ENCODE peak calls at places on chromosomes 11 and 22, in four cellular contexts. O is CD8-positive, alpha-beta memory T cell; S is epithelial cell of esophagus; G is left ventricle myocardium inferior. W is an unnamed sample.

GRCh38 chr22:28442951-28443876 is 236.4 kb downstream of the TTC28 start:
- DNase-seq in S (peak), O (no peak), G (peak), W (peak)

GRCh38 chr11:88398372-88399140 is 61.0 kb upstream of the CTSC start:
- DNase-seq in G (no peak), S (peak), O (no peak), W (no peak)

GRCh38 chr11:26950260-26950719 is 43.6 kb upstream of the FIBIN start:
- DNase-seq in S (peak), G (no peak), O (no peak), W (no peak)

GRCh38 chr11:131724436-131724995 is 354.1 kb downstream of the NTM start:
- DNase-seq in S (no peak), O (no peak), G (no peak), W (no peak)

GRCh38 chr11:61820174-61820573 is 3.4 kb upstream of the FADS1 start:
- DNase-seq in S (peak), G (no peak), O (no peak), W (no peak)

GRCh38 chr11:64868904-64869570 is 9.4 kb downstream of the EHD1 start:
- DNase-seq in S (peak), G (no peak), O (no peak), W (no peak)

GRCh38 chr11:107830915-107831540 is 27.6 kb downstream of the SLC35F2 start:
- DNase-seq in O (no peak), S (peak), G (no peak), W (no peak)

GRCh38 chr11:78961186-78961782 is 386.6 kb upstream of the NARS2 start:
- DNase-seq in G (no peak), O (no peak), S (peak), W (no peak)

GRCh38 chr11:133605493-133605892 is 73.2 kb upstream of the OPCML start:
- DNase-seq in S (no peak), O (no peak), G (no peak), W (no peak)

GRCh38 chr11:2566223-2567025 is 121.6 kb downstream of the KCNQ1 start:
- DNase-seq in G (peak), S (no peak), O (no peak), W (no peak)

GRCh38 chr11:7889985-7890384 is 41.1 kb downstream of the OR10A6 start:
- DNase-seq in S (no peak), G (no peak), O (no peak), W (no peak)

GRCh38 chr11:58900479-58901420 is 38.5 kb upstream of the GLYATL1 start:
- DNase-seq in O (no peak), S (peak), G (peak), W (peak)

GRCh38 chr22:37708580-37709444 is 12.0 kb downstream of the TRIOBP start:
- DNase-seq in S (no peak), O (no peak), G (peak), W (no peak)

GRCh38 chr22:38415046-38415445 is 40.0 kb downstream of the KCNJ4 start:
- DNase-seq in O (no peak), S (no peak), G (no peak), W (no peak)

GRCh38 chr22:42644422-42645340 is 4.3 kb upstream of the ATP5MGL start:
- DNase-seq in O (no peak), S (no peak), G (peak), W (no peak)

GRCh38 chr22:39994566-39995345 is at the start of gene FAM83F:
- DNase-seq in G (no peak), S (peak), O (no peak), W (no peak)
- H3K4me3 ChIP-seq in G (peak), S (peak), O (no peak), W (no peak)

DNA sequence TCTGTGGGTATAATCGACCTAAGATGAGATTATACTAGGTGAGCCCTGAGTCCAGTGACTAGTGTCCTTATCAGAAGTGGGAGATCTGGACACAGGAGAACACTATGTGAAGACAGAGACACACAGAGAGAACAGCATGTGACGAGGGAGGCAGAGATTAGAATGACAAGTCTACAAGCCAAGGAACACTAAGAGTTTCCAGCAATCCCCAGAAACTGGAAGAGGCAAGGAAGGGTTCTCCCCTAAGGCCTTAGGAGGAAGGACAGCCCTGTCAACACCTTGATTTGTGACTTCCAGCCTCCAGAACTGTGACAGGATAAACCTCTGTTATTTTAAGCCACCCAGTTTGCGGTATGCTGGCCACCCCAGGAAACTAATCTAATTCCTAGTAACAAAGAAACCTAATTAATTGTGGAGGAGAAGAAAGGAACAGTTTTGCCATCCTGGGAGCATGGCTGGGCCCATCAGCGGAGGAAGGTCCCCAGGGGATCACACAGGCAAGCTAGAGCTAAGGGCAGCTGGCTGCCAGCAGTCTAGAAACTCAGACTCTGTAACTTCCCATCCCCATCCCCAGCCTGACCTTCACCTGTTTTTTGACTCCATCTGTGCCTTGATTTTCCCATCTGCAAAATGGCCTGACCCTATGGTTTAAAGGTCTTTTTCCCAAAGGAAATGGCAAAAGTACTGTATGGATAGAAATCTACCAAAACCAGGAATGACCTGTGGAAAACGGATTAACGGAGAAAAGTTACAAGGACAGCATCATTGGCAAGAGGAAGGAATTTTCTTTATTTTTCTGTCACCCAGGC is 10.3 kb upstream of the THOC5 start:
- DNase-seq in S (no peak), O (no peak), G (no peak), W (no peak)
- H3K4me3 ChIP-seq in S (no peak), O (no peak), G (no peak), W (no peak)

GRCh38 chr11:109914809-109915653 is 178.2 kb upstream of the ZC3H12C start:
- DNase-seq in G (no peak), S (peak), O (no peak), W (no peak)
- H3K4me3 ChIP-seq in G (no peak), S (no peak), O (no peak), W (no peak)

DNA sequence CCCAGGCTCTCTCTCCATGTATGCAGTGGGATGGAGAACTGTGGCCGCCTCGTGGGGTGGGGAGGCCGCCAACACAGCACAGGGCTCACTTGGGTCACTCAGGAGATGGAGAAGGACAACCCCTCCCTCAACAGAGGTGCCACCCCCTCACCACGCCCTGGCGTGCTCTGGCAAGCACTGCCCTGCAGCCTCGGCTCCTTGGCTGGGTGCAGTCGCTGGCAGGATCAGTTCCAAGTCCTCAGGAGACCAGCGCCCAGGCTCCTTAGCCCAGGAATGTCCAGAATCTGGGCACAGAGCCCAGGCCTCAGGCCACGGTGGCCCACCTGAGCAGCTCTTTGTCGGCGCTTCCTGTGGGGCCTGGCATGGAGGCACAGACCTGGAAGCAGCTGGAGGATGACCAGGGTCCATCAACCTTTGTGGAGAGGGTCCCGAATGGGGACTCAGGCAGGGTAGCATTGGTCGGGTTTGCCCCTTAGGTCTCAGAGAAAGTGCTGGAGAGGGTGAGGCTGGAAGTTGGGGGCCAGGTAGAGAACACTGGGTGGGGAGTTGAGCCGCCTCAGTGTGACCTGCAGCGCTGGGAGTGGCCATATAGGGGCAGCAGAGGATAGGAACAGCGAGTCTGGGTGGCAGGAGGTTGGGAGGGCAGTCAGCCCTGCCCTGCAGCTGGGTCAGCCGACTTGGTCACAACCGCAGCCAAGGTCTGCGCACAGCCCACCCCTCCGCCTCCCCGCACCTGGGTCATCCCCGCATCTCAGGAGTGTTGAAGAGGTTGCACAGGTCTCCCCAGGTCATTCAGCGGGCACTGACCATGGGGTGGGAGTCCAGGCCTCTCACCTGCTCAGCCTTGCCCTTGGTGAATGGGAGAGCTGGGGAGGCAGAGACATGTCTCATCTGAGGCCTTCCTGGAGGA is 8.2 kb downstream of the SUSD2 start:
- DNase-seq in S (peak), G (peak), O (no peak), W (peak)
- H3K4me3 ChIP-seq in S (no peak), G (peak), O (no peak), W (no peak)

GRCh38 chr11:31827458-31828206 is 16.5 kb upstream of the PAX6 start:
- DNase-seq in G (no peak), S (no peak), O (no peak), W (no peak)
- H3K4me3 ChIP-seq in G (peak), S (no peak), O (no peak), W (no peak)

DNA sequence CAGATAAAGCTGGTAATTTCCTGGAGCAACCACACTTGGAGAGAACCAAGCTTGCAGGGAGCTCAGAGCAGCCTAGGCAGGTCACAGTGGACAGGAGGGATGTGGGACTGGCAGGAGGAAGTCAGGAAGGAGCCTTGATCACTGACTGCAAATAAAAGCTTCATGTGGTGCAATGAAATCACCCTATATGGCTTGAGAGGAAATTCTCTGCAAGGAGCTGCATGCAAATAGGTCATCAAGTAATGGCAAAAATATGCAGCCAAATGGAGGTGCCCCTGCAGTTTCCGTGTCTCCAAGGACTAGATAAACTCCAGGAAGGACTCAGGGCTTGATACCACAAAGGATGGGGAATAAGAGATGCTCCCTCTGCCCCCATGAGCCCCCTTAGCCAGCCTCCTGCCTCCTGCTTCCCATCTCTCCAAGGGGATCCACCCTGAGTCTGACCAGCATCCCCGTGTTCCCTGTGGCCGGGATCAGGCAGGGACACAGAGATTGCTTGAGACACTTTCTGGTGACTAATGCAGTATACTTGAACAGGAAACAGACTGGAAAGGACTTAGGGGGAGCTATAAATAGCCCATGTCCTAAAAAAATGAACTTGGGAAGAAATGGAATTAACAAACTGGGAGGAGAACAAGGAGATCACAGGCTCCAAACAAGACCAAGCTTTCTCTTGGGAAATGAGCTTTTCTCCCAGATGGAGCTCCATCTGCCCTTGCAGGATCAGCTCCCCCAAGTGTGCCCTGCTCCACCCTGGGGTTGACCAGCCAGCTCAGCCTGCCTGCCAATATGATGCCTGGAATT is 23.9 kb upstream of the MICAL2 start:
- DNase-seq in S (peak), O (no peak), G (peak), W (peak)
- H3K4me3 ChIP-seq in S (no peak), O (peak), G (peak), W (no peak)

GRCh38 chr22:19442166-19442565 is 5.3 kb downstream of the C22orf39 start:
- DNase-seq in G (no peak), S (no peak), O (no peak), W (no peak)
- H3K4me3 ChIP-seq in G (no peak), S (no peak), O (no peak), W (no peak)

DNA sequence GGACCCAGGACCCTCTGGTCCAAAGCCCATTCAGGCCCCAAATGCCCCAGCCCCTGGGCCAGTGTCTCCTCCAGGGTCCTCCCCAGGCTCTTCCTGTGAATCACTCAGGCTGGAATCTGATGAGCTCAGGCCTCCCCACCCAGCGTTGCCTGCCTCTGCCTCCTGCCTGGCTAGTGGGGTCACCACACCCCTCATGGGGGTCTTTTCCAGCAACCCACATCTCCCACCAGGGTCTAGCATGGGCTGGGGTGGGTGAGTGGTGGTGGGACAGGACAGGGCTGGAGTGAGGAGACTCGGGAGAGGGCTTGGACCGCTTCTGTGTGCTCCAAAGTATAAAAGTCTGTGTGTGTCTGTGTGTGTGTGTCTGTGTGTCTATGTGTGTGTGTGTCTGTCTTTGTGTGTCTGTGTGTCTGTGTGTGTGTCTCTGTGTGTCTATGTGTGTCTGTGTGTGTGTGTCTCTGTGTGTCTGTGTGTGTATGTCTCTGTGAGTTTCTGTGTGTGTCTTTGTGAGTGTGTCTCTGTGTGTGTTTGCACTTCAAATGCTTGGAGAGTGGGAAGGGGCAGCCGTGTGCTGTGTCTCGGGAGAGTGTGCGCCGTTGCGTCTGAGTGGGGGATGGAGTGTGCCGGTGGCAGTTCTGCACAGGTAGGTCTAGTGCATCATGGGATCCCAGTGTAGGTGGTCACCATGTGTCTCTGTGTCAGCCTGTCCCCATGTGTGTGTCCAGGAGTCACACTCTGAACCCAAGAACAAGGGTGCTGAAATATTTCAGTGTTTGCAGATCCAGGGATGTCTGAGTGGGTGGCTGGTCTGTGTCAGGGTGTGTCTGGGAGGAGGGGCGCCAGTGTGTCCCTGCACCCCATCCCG is 8.8 kb downstream of the RIN1 start:
- DNase-seq in G (no peak), S (peak), O (no peak), W (no peak)
- H3K4me3 ChIP-seq in G (peak), S (no peak), O (peak), W (no peak)

GRCh38 chr11:76799061-76799804 is 16.1 kb downstream of the TSKU start:
- DNase-seq in S (peak), G (peak), O (peak), W (peak)
- H3K4me3 ChIP-seq in S (no peak), G (peak), O (peak), W (peak)

W was measured in Jurkat, Clone E6-1.